ENCODE peak calls at places on chromosomes 13 and 19, in ten cellular contexts. M is GM10248; P is HS-5; N is activated CD4-positive, alpha-beta T cell treated with anti-CD3 and anti-CD28 coated beads, Interleukin-2, amount 50 U/mL, for 4 hours; B is neural progenitor cell; V is BJ; W is Caco-2; K is mucosa of descending colon; X is PC-3; C is hypothalamus. T is an unnamed sample.

GRCh38 chr13:73133536-73133935 is 74.7 kb downstream of the KLF5 start:
- DNase-seq in M (no peak), P (no peak), N (no peak), B (no peak), V (no peak), W (no peak), K (peak; percentile 56), X (peak; percentile 94), C (no peak), T (no peak)

GRCh38 chr19:46546194-46546896 is 50.7 kb upstream of the PNMA8B start:
- DNase-seq in M (peak; percentile 46), P (no peak), N (no peak), B (peak; percentile 51), V (no peak), W (peak; percentile 79), K (peak; percentile 60), X (peak; percentile 28), C (no peak), T (peak; percentile 64)

GRCh38 chr13:99985243-99985874 is 3.8 kb downstream of the ZIC2 start:
- DNase-seq in M (no peak), P (no peak), N (no peak), B (peak; percentile 73), V (no peak), W (no peak), K (peak; percentile 33), X (no peak), C (no peak), T (no peak)

GRCh38 chr19:4638330-4638729 is 986 bp upstream of the TNFAIP8L1 start:
- DNase-seq in M (no peak), P (no peak), N (no peak), B (no peak), V (no peak), W (no peak), K (peak; percentile 48), X (no peak), C (no peak), T (no peak)

GRCh38 chr13:44050450-44051063 is 170.9 kb downstream of the LACC1 start:
- DNase-seq in M (peak; percentile 20), P (no peak), N (no peak), B (no peak), V (no peak), W (no peak), K (no peak), X (peak; percentile 62), C (no peak), T (peak; percentile 72)

GRCh38 chr13:80048802-80049201 is 292.1 kb downstream of the SPRY2 start:
- DNase-seq in M (peak; percentile 56), P (peak; percentile 80), N (peak; percentile 2), B (peak; percentile 47), V (peak; percentile 89), W (no peak), K (peak; percentile 46), X (peak; percentile 91), C (peak; percentile 56), T (peak; percentile 88)

GRCh38 chr19:48398329-48399235 is 5.1 kb downstream of the GRIN2D start:
- DNase-seq in M (peak; percentile 90), P (no peak), N (peak; percentile 73), B (peak; percentile 96), V (no peak), W (peak; percentile 93), K (peak; percentile 93), X (peak; percentile 68), C (no peak), T (peak; percentile 17)

GRCh38 chr19:1263198-1263597 is 5.9 kb upstream of the CIRBP start:
- DNase-seq in M (no peak), P (no peak), N (no peak), B (no peak), V (no peak), W (no peak), K (no peak), X (no peak), C (no peak), T (no peak)

GRCh38 chr19:33397536-33398360 is 24.2 kb downstream of the CEBPG start:
- DNase-seq in M (no peak), P (no peak), N (no peak), B (peak; percentile 66), V (no peak), W (peak; percentile 30), K (peak; percentile 15), X (no peak), C (no peak), T (no peak)

GRCh38 chr13:36248700-36249099 is 34.3 kb upstream of the SOHLH2 start:
- DNase-seq in M (no peak), P (no peak), N (no peak), B (no peak), V (no peak), W (no peak), K (no peak), X (no peak), C (no peak), T (no peak)

GRCh38 chr13:75550159-75550567 is 572 bp downstream of the UCHL3 start:
- DNase-seq in M (peak; percentile 23), P (peak; percentile 32), N (peak; percentile 23), B (peak; percentile 10), V (peak; percentile 14), W (peak; percentile 44), K (no peak), X (peak; percentile 75), C (no peak), T (no peak)

GRCh38 chr19:54114340-54114826 is 1.1 kb downstream of the TFPT start:
- DNase-seq in M (peak; percentile 67), P (no peak), N (peak; percentile 17), B (peak; percentile 29), V (no peak), W (no peak), K (peak; percentile 49), X (peak; percentile 64), C (no peak), T (peak; percentile 37)

GRCh38 chr13:58907347-58907746 is 1256.4 kb downstream of the DIAPH3 start:
- DNase-seq in M (no peak), P (no peak), N (no peak), B (no peak), V (no peak), W (no peak), K (no peak), X (no peak), C (no peak), T (no peak)

GRCh38 chr13:26019881-26020535 is 31.8 kb downstream of the SHISA2 start:
- DNase-seq in M (no peak), P (peak; percentile 31), N (no peak), B (no peak), V (peak; percentile 52), W (no peak), K (no peak), X (peak; percentile 67), C (no peak), T (no peak)

GRCh38 chr13:108463365-108463764 is 166.0 kb upstream of the MYO16 start:
- DNase-seq in M (no peak), P (peak; percentile 55), N (no peak), B (no peak), V (no peak), W (no peak), K (no peak), X (peak; percentile 61), C (no peak), T (no peak)

GRCh38 chr13:50448535-50448981 is 394.9 kb downstream of the DLEU7 start:
- DNase-seq in M (no peak), P (no peak), N (no peak), B (no peak), V (no peak), W (no peak), K (no peak), X (peak; percentile 8), C (no peak), T (no peak)

GRCh38 chr19:23436318-23436717 is 41.0 kb upstream of the ZNF91 start:
- DNase-seq in M (no peak), P (no peak), N (no peak), B (no peak), V (no peak), W (no peak), K (no peak), X (peak; percentile 4), C (no peak), T (no peak)

GRCh38 chr13:30679483-30680330 is 55.6 kb upstream of the ALOX5AP start:
- DNase-seq in M (peak; percentile 59), P (no peak), N (no peak), B (peak; percentile 60), V (no peak), W (no peak), K (no peak), X (peak; percentile 27), C (no peak), T (no peak)

GRCh38 chr19:41175825-41176734 is 16.9 kb upstream of the CYP2S1 start:
- DNase-seq in M (no peak), P (peak; percentile 53), N (peak; percentile 19), B (peak; percentile 67), V (peak; percentile 38), W (peak; percentile 97), K (peak; percentile 58), X (peak; percentile 71), C (no peak), T (peak; percentile 84)

GRCh38 chr13:98581971-98582702 is 5.2 kb upstream of the STK24 start:
- DNase-seq in M (no peak), P (no peak), N (no peak), B (no peak), V (no peak), W (no peak), K (no peak), X (peak; percentile 14), C (no peak), T (no peak)

GRCh38 chr13:89755729-89756492 is 1591.6 kb upstream of the MIR17HG start:
- DNase-seq in M (no peak), P (no peak), N (no peak), B (no peak), V (no peak), W (no peak), K (no peak), X (no peak), C (no peak), T (no peak)

GRCh38 chr13:43159007-43159406 is 135.6 kb downstream of the DNAJC15 start:
- DNase-seq in M (no peak), P (no peak), N (no peak), B (no peak), V (no peak), W (peak; percentile 52), K (no peak), X (no peak), C (no peak), T (no peak)

GRCh38 chr13:26011996-26012688 is 39.7 kb downstream of the SHISA2 start:
- DNase-seq in M (peak; percentile 14), P (no peak), N (peak; percentile 39), B (no peak), V (no peak), W (no peak), K (peak; percentile 32), X (no peak), C (no peak), T (no peak)

GRCh38 chr19:34217952-34218817 is 36.2 kb upstream of the GARRE1 start:
- DNase-seq in M (peak; percentile 43), P (peak; percentile 76), N (peak; percentile 45), B (no peak), V (peak; percentile 74), W (no peak), K (no peak), X (peak; percentile 96), C (no peak), T (no peak)

GRCh38 chr19:39941615-39942507 is 7.4 kb upstream of the FCGBP start:
- DNase-seq in M (peak; percentile 51), P (no peak), N (peak; percentile 30), B (peak; percentile 35), V (no peak), W (no peak), K (no peak), X (peak; percentile 16), C (no peak), T (peak; percentile 83)

GRCh38 chr19:49558591-49558990 is 21.8 kb downstream of the NOSIP start:
- DNase-seq in M (no peak), P (no peak), N (no peak), B (no peak), V (no peak), W (no peak), K (no peak), X (no peak), C (no peak), T (no peak)

GRCh38 chr13:113357529-113357928 is 6.4 kb downstream of the GRTP1 start:
- DNase-seq in M (no peak), P (peak; percentile 11), N (no peak), B (no peak), V (peak; percentile 17), W (no peak), K (no peak), X (peak; percentile 46), C (no peak), T (no peak)

GRCh38 chr13:98853791-98854191 is 101.3 kb upstream of the SLC15A1 start:
- DNase-seq in M (peak; percentile 56), P (no peak), N (no peak), B (no peak), V (peak; percentile 43), W (no peak), K (no peak), X (no peak), C (no peak), T (no peak)

T was measured in pons.